ENCODE peak calls at places on chromosomes 13 and 19, in eight cellular contexts. X is CMK; G is EL; A is HFF-Myc; I is stimulated activated CD8-positive, alpha-beta memory T cell treated with anti-CD3 and anti-CD28 coated beads, Interleukin-4, amount 100 ng/mL, for 1 hour; D is aorta; K is lower leg skin; E is glutamatergic neuron. S is an unnamed sample.

GRCh38 chr19:16289594-16289993 is 35.0 kb upstream of the KLF2 start:
- DNase-seq in X (no peak), G (no peak), A (no peak), I (no peak), D (no peak), K (no peak), E (no peak), S (no peak)

GRCh38 chr13:30477346-30478235 is 11.9 kb upstream of the HMGB1 start:
- DNase-seq in X (no peak), G (no peak), A (no peak), I (no peak), D (no peak), K (no peak), E (no peak), S (no peak)

GRCh38 chr13:113122571-113123225 is at the start of gene F10:
- DNase-seq in X (no peak), G (peak), A (no peak), I (no peak), D (peak), K (peak), E (peak), S (peak)

GRCh38 chr19:30085394-30085793 is 143.4 kb downstream of the URI1 start:
- DNase-seq in X (no peak), G (no peak), A (no peak), I (no peak), D (no peak), K (no peak), E (no peak), S (no peak)

GRCh38 chr13:82847595-82847994 is 1034.7 kb downstream of the SLITRK1 start:
- DNase-seq in X (no peak), G (no peak), A (no peak), I (no peak), D (no peak), K (no peak), E (no peak), S (no peak)

GRCh38 chr19:53947624-53948023 is 15.1 kb upstream of the CACNG8 start:
- DNase-seq in X (no peak), G (peak), A (no peak), I (no peak), D (no peak), K (no peak), E (no peak), S (no peak)

GRCh38 chr13:25692156-25692555 is 320.4 kb downstream of the ATP8A2 start:
- DNase-seq in X (no peak), G (no peak), A (no peak), I (no peak), D (no peak), K (no peak), E (peak), S (no peak)

GRCh38 chr13:39226359-39226758 is 188.1 kb downstream of the NHLRC3 start:
- DNase-seq in X (no peak), G (no peak), A (no peak), I (no peak), D (no peak), K (no peak), E (no peak), S (no peak)

GRCh38 chr13:114108141-114108761 is 24.2 kb downstream of the RASA3 start:
- DNase-seq in X (no peak), G (no peak), A (no peak), I (no peak), D (peak), K (peak), E (no peak), S (no peak)